ENCODE peak calls at places on chromosomes 16 and 17, in seven cellular contexts. K, G, C, N, V, T and W are unnamed samples.

GRCh38 chr17:48175692-48176450 is 68.3 kb downstream of the SNX11 start:
- DNase-seq in K (no peak), G (no peak), C (no peak), N (no peak), V (no peak), T (no peak), W (no peak)

GRCh38 chr17:48057626-48058025 is 9.5 kb downstream of the NFE2L1 start:
- DNase-seq in K (no peak), G (no peak), C (no peak), N (no peak), V (no peak), T (no peak), W (no peak)

GRCh38 chr17:41733348-41734138 is 900 bp downstream of the HAP1 start:
- DNase-seq in K (no peak), G (no peak), C (no peak), N (no peak), V (no peak), T (no peak), W (no peak)

GRCh38 chr16:85850344-85850880 is 48.5 kb upstream of the IRF8 start:
- DNase-seq in K (no peak), G (no peak), C (no peak), N (no peak), V (no peak), T (no peak), W (no peak)

GRCh38 chr17:75878174-75878998 is at the start of gene TRIM47:
- DNase-seq in K (peak), G (peak), C (no peak), N (no peak), V (peak), T (no peak), W (peak)

GRCh38 chr17:29847118-29847517 is 82.9 kb downstream of the SSH2 start:
- DNase-seq in K (no peak), G (no peak), C (no peak), N (no peak), V (no peak), T (no peak), W (no peak)

GRCh38 chr16:50781043-50781442 is 39.2 kb downstream of the CYLD start:
- DNase-seq in K (no peak), G (no peak), C (no peak), N (no peak), V (no peak), T (no peak), W (no peak)

GRCh38 chr17:69492410-69493071 is 78.0 kb downstream of the MAP2K6 start:
- DNase-seq in K (no peak), G (no peak), C (peak), N (no peak), V (no peak), T (no peak), W (no peak)

GRCh38 chr16:79563919-79564318 is 36.6 kb downstream of the MAF start:
- DNase-seq in K (no peak), G (no peak), C (no peak), N (no peak), V (no peak), T (no peak), W (no peak)

GRCh38 chr16:55294947-55295346 is 29.1 kb upstream of the IRX6 start:
- DNase-seq in K (no peak), G (no peak), C (no peak), N (no peak), V (no peak), T (no peak), W (no peak)

GRCh38 chr17:5499790-5500189 is 13.4 kb downstream of the MIS12 start:
- DNase-seq in K (peak), G (no peak), C (no peak), N (no peak), V (no peak), T (no peak), W (no peak)

GRCh38 chr16:70252355-70252988 is 732 bp upstream of the EXOSC6 start:
- DNase-seq in K (no peak), G (no peak), C (no peak), N (no peak), V (peak), T (no peak), W (peak)

GRCh38 chr16:4261557-4262172 is 11.2 kb downstream of the TFAP4 start:
- DNase-seq in K (no peak), G (no peak), C (no peak), N (no peak), V (peak), T (no peak), W (peak)

GRCh38 chr16:22141746-22142145 is 20.6 kb upstream of the SDR42E2 start:
- DNase-seq in K (no peak), G (no peak), C (no peak), N (no peak), V (peak), T (no peak), W (no peak)

GRCh38 chr16:30998852-30999761 is 11.3 kb downstream of the STX1B start:
- DNase-seq in K (no peak), G (no peak), C (no peak), N (no peak), V (no peak), T (no peak), W (peak)

GRCh38 chr16:73037845-73038570 is 9.9 kb downstream of the ZFHX3 start:
- DNase-seq in K (no peak), G (no peak), C (no peak), N (no peak), V (no peak), T (no peak), W (no peak)

GRCh38 chr16:68369697-68370096 is 58.9 kb downstream of the PRMT7 start:
- DNase-seq in K (no peak), G (no peak), C (no peak), N (no peak), V (peak), T (no peak), W (no peak)

GRCh38 chr16:80766798-80767197 is 37.6 kb downstream of the CDYL2 start:
- DNase-seq in K (no peak), G (no peak), C (no peak), N (no peak), V (no peak), T (no peak), W (no peak)

GRCh38 chr17:73291260-73291801 is 20.5 kb downstream of the CDC42EP4 start:
- DNase-seq in K (no peak), G (no peak), C (no peak), N (no peak), V (peak), T (no peak), W (no peak)

GRCh38 chr17:38598536-38598935 is 7.2 kb downstream of the SRCIN1 start:
- DNase-seq in K (no peak), G (peak), C (peak), N (no peak), V (peak), T (no peak), W (peak)

GRCh38 chr17:66730497-66730923 is 104.4 kb upstream of the CACNG5 start:
- DNase-seq in K (no peak), G (no peak), C (no peak), N (no peak), V (no peak), T (no peak), W (no peak)

GRCh38 chr16:83972256-83973008 is 4.4 kb downstream of the NECAB2 start:
- DNase-seq in K (no peak), G (no peak), C (no peak), N (no peak), V (no peak), T (no peak), W (no peak)

GRCh38 chr17:7045492-7046126 is 1.7 kb upstream of the SLC16A11 start:
- DNase-seq in K (peak), G (peak), C (peak), N (no peak), V (peak), T (no peak), W (peak)

GRCh38 chr17:28724500-28725165 is 1.4 kb downstream of the TLCD1 start:
- DNase-seq in K (no peak), G (no peak), C (no peak), N (no peak), V (no peak), T (no peak), W (peak)

GRCh38 chr17:58332720-58333395 is 4.3 kb upstream of the TSPOAP1 start:
- DNase-seq in K (no peak), G (no peak), C (no peak), N (no peak), V (peak), T (peak), W (no peak)